ENCODE peak calls at places on chromosomes 7 and 10, in eight cellular contexts. V is neural progenitor cell; B is SHP77; C is WERI-Rb-1; M is activated T-helper 1 cell treated with anti-CD3 and anti-CD28 coated beads, Interleukin-12 subunit alpha, Interleukin-12 subunit beta, Interleukin-2, Interleukin-4 antibody, amounts not matched to agents 30 ng/mL and 10 ng/mL and 1 ng/mL, durations not matched to agents 14 hours and 24 hours and 36 hours; K is smooth muscle cell of the brain vasculature; D is AG10803; S is BJ. T is an unnamed sample.

GRCh38 chr10:8581521-8582225 is 527.2 kb downstream of the GATA3 start:
- DNase-seq in V (peak), B (no peak), C (no peak), M (no peak), K (no peak), D (no peak), S (no peak), T (no peak)

GRCh38 chr10:19683965-19684364 is 132.3 kb upstream of the PLXDC2 start:
- DNase-seq in V (no peak), B (no peak), C (no peak), M (no peak), K (no peak), D (peak), S (peak), T (no peak)

GRCh38 chr7:139572071-139572470 is 48.6 kb downstream of the CLEC2L start:
- DNase-seq in V (no peak), B (no peak), C (no peak), M (no peak), K (no peak), D (no peak), S (no peak), T (no peak)

GRCh38 chr7:83550100-83550499 is 98.8 kb downstream of the SEMA3E start:
- DNase-seq in V (no peak), B (no peak), C (no peak), M (no peak), K (no peak), D (peak), S (no peak), T (no peak)

GRCh38 chr10:97798958-97799565 is 27.3 kb upstream of the SFRP5 start:
- DNase-seq in V (no peak), B (no peak), C (peak), M (no peak), K (no peak), D (no peak), S (no peak), T (no peak)

GRCh38 chr7:2049782-2050510 is 182.8 kb downstream of the MAD1L1 start:
- DNase-seq in V (no peak), B (no peak), C (no peak), M (no peak), K (no peak), D (no peak), S (no peak), T (no peak)

GRCh38 chr10:85145966-85146365 is 817.6 kb downstream of the CCSER2 start:
- DNase-seq in V (no peak), B (no peak), C (no peak), M (no peak), K (no peak), D (no peak), S (no peak), T (no peak)

GRCh38 chr10:104521901-104522827 is 118.9 kb upstream of the SORCS3 start:
- DNase-seq in V (no peak), B (no peak), C (no peak), M (no peak), K (no peak), D (no peak), S (no peak), T (no peak)

GRCh38 chr7:12949060-12950045 is 261.9 kb downstream of the ARL4A start:
- DNase-seq in V (no peak), B (no peak), C (no peak), M (no peak), K (peak), D (no peak), S (no peak), T (no peak)

GRCh38 chr10:70759769-70760168 is 25.4 kb downstream of the TBATA start:
- DNase-seq in V (no peak), B (no peak), C (no peak), M (no peak), K (no peak), D (no peak), S (no peak), T (peak)

GRCh38 chr10:30387646-30388243 is 38.7 kb upstream of the MTPAP start:
- DNase-seq in V (no peak), B (no peak), C (no peak), M (no peak), K (no peak), D (peak), S (no peak), T (no peak)

GRCh38 chr7:73903321-73904218 is 42.6 kb downstream of the TMEM270 start:
- DNase-seq in V (no peak), B (no peak), C (no peak), M (no peak), K (no peak), D (no peak), S (no peak), T (no peak)

GRCh38 chr10:114304566-114305421 is 65.7 kb downstream of the VWA2 start:
- DNase-seq in V (peak), B (peak), C (peak), M (peak), K (no peak), D (no peak), S (no peak), T (peak)